ENCODE peak calls at places on chromosome 1, in five cellular contexts. D is omental fat pad, E is IMR-90, O is upper lobe of left lung, G is HFF-Myc. I is an unnamed sample.

GRCh38 chr1:200075938-200076546 is 48.5 kb downstream of the NR5A2 start:
- DNase-seq in G (peak; percentile 43), D (no peak), E (peak; percentile 79), O (no peak), I (no peak)

GRCh38 chr1:182147136-182147815 is 85.8 kb upstream of the ZNF648 start:
- DNase-seq in G (no peak), O (no peak), D (no peak), E (no peak), I (no peak)

GRCh38 chr1:78440381-78440793 is 50.4 kb upstream of the PTGFR start:
- DNase-seq in G (peak; percentile 52), E (peak; percentile 69), D (no peak), O (no peak), I (no peak)

GRCh38 chr1:15214507-15214906 is 32.5 kb upstream of the FHAD1 start:
- DNase-seq in D (no peak), E (peak; percentile 55), G (peak; percentile 73), O (peak; percentile 82), I (no peak)

GRCh38 chr1:73943270-73943669 is 254.7 kb downstream of the LRRIQ3 start:
- DNase-seq in G (no peak), D (no peak), E (no peak), O (no peak), I (no peak)

GRCh38 chr1:147264158-147264768 is 21.8 kb downstream of the CHD1L start:
- DNase-seq in G (no peak), E (peak; percentile 82), D (no peak), O (no peak), I (no peak)

GRCh38 chr1:17559618-17560419 is 20.3 kb downstream of the ARHGEF10L start:
- DNase-seq in O (no peak), G (no peak), E (no peak), D (no peak), I (no peak)

GRCh38 chr1:5847013-5847654 is 145.1 kb downstream of the NPHP4 start:
- DNase-seq in D (no peak), G (no peak), E (peak; percentile 13), O (peak; percentile 46), I (no peak)

GRCh38 chr1:206447792-206448191 is 22.5 kb upstream of the IKBKE start:
- DNase-seq in O (no peak), G (no peak), D (no peak), E (no peak), I (no peak)

DNA sequence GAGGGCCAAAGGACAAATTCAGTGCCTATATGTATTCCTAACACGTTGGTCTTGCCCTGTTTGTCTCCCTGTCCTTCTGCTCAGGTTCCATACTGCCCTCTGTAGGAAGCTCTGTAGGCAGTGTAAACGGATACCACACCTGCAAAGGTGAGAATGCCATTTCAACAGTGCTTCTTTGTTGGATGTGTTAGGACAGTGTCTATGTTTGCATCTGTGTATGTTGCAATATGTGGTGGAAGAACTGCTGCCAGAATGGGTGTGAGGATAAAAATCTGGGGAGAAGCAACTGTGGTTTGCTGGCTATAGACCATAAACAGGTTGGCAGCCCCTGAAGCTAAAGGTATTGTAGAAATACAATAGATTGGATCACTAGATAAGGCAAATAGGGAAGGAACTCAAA is 113.1 kb upstream of the BMP8A start:
- DNase-seq in G (no peak), E (no peak), O (no peak), D (no peak), I (no peak)
- TF ChIP-seq CTCF in G (peak; percentile 32), E (no peak), O (peak; percentile 13), D (no peak), I (no peak)

DNA sequence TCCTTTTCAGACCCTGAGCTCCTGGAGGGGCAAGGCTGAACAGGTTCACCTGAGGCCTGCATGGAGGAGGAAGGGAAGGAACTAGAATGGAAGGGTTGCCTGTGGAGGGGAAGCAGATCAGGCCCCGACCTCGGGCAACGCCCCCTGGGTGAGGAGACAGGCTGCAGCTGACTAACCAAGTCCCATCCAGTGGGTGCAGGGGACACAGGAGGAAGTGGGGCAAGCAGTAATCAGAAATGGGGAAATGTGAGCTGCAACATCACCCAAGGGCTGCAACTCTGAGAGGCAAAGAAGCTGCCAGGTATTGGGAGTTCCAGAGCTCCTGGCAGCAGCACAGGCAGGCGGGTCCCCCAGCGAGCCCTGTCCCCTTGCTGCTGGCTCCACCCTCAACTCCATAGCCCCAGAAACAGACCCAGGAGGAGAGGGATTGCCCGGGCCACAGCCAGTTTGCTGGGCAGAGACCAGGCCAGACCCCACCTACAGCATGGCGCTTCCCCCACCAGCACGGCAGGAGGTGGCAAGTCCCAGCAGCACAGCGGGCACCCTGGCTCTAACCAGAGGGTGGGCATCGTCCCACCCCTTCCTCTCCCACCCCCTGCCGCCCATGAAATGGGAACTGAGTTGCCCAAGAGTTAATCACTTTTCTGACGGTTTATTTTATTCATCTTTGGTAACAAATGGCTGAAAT is 38.5 kb downstream of the MRPL37 start:
- DNase-seq in G (no peak), D (no peak), O (no peak), E (no peak), I (no peak)
- TF ChIP-seq CTCF in G (no peak), D (no peak), O (no peak), E (no peak), I (no peak)

GRCh38 chr1:243408479-243408878 is 152.6 kb downstream of the SDCCAG8 start:
- DNase-seq in G (no peak), D (no peak), O (no peak), E (no peak), I (no peak)

GRCh38 chr1:243411472-243411871 is 155.6 kb downstream of the SDCCAG8 start:
- DNase-seq in E (no peak), D (no peak), O (no peak), G (no peak), I (no peak)

GRCh38 chr1:243413431-243414151 is 157.8 kb downstream of the SDCCAG8 start:
- DNase-seq in D (no peak), E (no peak), O (no peak), G (no peak), I (no peak)

GRCh38 chr1:243407284-243408018 is 151.6 kb downstream of the SDCCAG8 start:
- DNase-seq in G (no peak), D (no peak), E (peak; percentile 64), O (no peak), I (no peak)

DNA sequence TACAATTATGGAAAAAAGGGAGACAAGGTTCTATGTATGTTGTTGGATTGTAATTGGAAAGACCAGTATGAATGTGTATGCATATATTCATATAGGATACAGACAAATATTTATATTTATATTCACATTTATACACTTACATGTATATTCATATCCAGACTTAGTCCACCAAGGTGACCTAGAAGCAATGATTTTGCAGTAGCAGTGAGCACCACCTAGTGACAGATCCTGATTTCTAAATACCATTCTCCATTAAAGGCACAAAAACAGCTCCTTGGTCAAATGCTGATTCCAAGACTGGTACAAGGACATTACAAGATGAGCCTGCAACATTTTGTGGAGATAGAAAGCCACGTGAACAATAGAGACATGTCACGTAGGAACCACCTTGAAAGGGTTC is 153.4 kb downstream of the SDCCAG8 start:
- DNase-seq in E (no peak), D (no peak), G (no peak), O (no peak), I (no peak)
- TF ChIP-seq CTCF in E (no peak), D (no peak), G (no peak), O (no peak), I (no peak)

GRCh38 chr1:94606471-94606870 is 64.9 kb upstream of the F3 start:
- DNase-seq in O (no peak), E (no peak), G (no peak), D (no peak), I (no peak)

GRCh38 chr1:94602312-94602711 is 60.8 kb upstream of the F3 start:
- DNase-seq in G (no peak), E (peak; percentile 82), O (no peak), D (no peak), I (no peak)

GRCh38 chr1:94600556-94600955 is 59.0 kb upstream of the F3 start:
- DNase-seq in D (no peak), G (no peak), E (no peak), O (no peak), I (no peak)

GRCh38 chr1:94602802-94603625 is 61.5 kb upstream of the F3 start:
- DNase-seq in O (no peak), E (peak; percentile 68), D (no peak), G (no peak), I (no peak)

GRCh38 chr1:94603663-94604062 is 62.1 kb upstream of the F3 start:
- DNase-seq in O (no peak), E (no peak), D (no peak), G (no peak), I (no peak)
- TF ChIP-seq CTCF in O (no peak), E (no peak), D (no peak), G (no peak), I (no peak)

GRCh38 chr1:21302747-21303715 is 12.8 kb upstream of the ECE1 start:
- DNase-seq in G (peak; percentile 97), D (no peak), O (no peak), E (peak; percentile 93), I (no peak)
- TF ChIP-seq CTCF in G (no peak), D (no peak), O (peak; percentile 37), E (peak; percentile 38), I (no peak)

GRCh38 chr1:150893336-150893913 is 6.5 kb downstream of the CTXND2 start:
- DNase-seq in D (no peak), G (no peak), O (no peak), E (no peak), I (no peak)
- TF ChIP-seq CTCF in D (no peak), G (no peak), O (no peak), E (no peak), I (no peak)

GRCh38 chr1:219105893-219106292 is 67.8 kb upstream of the LYPLAL1 start:
- DNase-seq in O (no peak), G (no peak), D (no peak), E (no peak), I (no peak)
- TF ChIP-seq CTCF in O (no peak), G (no peak), D (no peak), E (no peak), I (no peak)

GRCh38 chr1:184986250-184986649 is 11.9 kb upstream of the NIBAN1 start:
- DNase-seq in D (no peak), G (no peak), E (peak; percentile 49), O (no peak), I (no peak)
- TF ChIP-seq CTCF in D (no peak), G (peak; percentile 31), E (peak; percentile 53), O (no peak), I (no peak)

I was measured in activated B cell treated with CpG ODN at 0.5 μM for 24 hours.